ENCODE peak calls at places on chromosomes 7 and 10, in ten cellular contexts. M is esophagus squamous epithelium, R is endodermal cell, G is uterus, S is gastrocnemius medialis, W is hepatocyte, H is ovary, D is H1, A is lung, X is left ventricle myocardium inferior. K is an unnamed sample.
A peak's percentile ranks its signal among the peaks of the same experiment; 100 is the strongest.

GRCh38 chr7:50832744-50833143 is 50.0 kb upstream of the GRB10 start:
- DNase-seq in W (peak; percentile 57), M (no peak), S (no peak), X (no peak), D (no peak), R (no peak), G (no peak), H (no peak), A (no peak), K (no peak)

GRCh38 chr10:101856626-101857025 is 13.0 kb upstream of the KCNIP2 start:
- DNase-seq in A (no peak), M (no peak), X (no peak), W (no peak), G (no peak), D (no peak), S (no peak), R (no peak), H (no peak), K (no peak)

GRCh38 chr7:35519971-35520809 is 174.7 kb downstream of the HERPUD2 start:
- DNase-seq in S (peak; percentile 28), R (peak; percentile 88), D (peak; percentile 81), M (no peak), X (peak; percentile 77), H (peak; percentile 74), W (peak; percentile 90), A (peak; percentile 61), G (peak; percentile 54), K (peak; percentile 8)

GRCh38 chr7:99106869-99107268 is 37.0 kb downstream of the SMURF1 start:
- DNase-seq in W (no peak), R (no peak), S (no peak), X (no peak), D (no peak), G (no peak), M (no peak), H (no peak), A (no peak), K (no peak)

GRCh38 chr10:129972145-129972965 is 8.3 kb upstream of the EBF3 start:
- DNase-seq in D (peak; percentile 67), M (no peak), S (no peak), A (no peak), H (no peak), W (peak; percentile 38), X (no peak), G (no peak), R (peak; percentile 80), K (no peak)

GRCh38 chr10:23694921-23695824 is 256.3 kb downstream of the OTUD1 start:
- DNase-seq in G (no peak), A (no peak), R (peak; percentile 80), X (no peak), S (no peak), M (no peak), W (peak; percentile 39), D (peak; percentile 49), H (no peak), K (no peak)

GRCh38 chr7:45638916-45639315 is 64.7 kb downstream of the ADCY1 start:
- DNase-seq in S (no peak), W (peak; percentile 29), H (no peak), D (no peak), G (no peak), R (no peak), A (no peak), X (no peak), M (no peak), K (no peak)

GRCh38 chr7:99083068-99083651 is 60.7 kb downstream of the SMURF1 start:
- DNase-seq in W (no peak), H (no peak), R (no peak), X (no peak), G (no peak), A (no peak), S (no peak), M (no peak), D (no peak), K (no peak)

GRCh38 chr7:101108330-101108857 is 18.5 kb upstream of the SERPINE1 start:
- DNase-seq in M (no peak), G (peak; percentile 51), H (peak; percentile 81), W (no peak), R (no peak), S (peak; percentile 41), D (no peak), X (peak; percentile 64), A (peak; percentile 39), K (no peak)

GRCh38 chr7:101109368-101109767 is 17.5 kb upstream of the SERPINE1 start:
- DNase-seq in X (no peak), R (no peak), S (no peak), H (no peak), D (no peak), A (no peak), W (no peak), G (no peak), M (no peak), K (no peak)

GRCh38 chr7:101106387-101106786 is 20.5 kb upstream of the SERPINE1 start:
- DNase-seq in G (no peak), R (no peak), M (no peak), W (no peak), D (no peak), X (no peak), A (no peak), H (no peak), S (no peak), K (no peak)

GRCh38 chr7:101111261-101111660 is 15.6 kb upstream of the SERPINE1 start:
- DNase-seq in G (no peak), A (no peak), D (no peak), H (no peak), S (no peak), M (no peak), W (no peak), R (no peak), X (no peak), K (no peak)

DNA sequence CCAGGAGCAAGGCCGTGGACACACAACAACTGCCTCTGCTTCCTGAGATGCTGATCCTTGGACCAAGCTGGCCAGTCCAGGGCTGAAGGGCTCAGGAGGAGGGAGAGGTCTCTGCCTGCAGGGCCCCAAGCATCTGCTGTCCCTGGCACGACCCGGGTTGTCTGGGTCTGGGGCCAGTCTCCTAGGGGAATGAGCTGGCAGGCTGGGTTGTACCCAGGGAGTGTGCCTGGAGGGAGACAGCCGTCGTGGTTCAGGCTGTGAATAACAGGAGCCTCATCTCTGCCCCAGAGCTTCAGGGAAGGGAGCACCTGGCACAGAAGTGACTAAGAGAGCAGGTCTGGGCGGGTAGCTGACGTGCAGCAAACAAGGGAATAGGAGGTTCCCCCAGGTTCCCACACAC is 17.9 kb upstream of the SERPINE1 start:
- DNase-seq in D (no peak), A (no peak), R (no peak), G (no peak), M (no peak), W (no peak), X (no peak), H (no peak), S (no peak), K (no peak)
- H3K27ac ChIP-seq in D (no peak overlapping the region), A (peak overlapping the region; percentile 11), R (no peak overlapping the region), G (no peak overlapping the region), M (peak overlapping the region; percentile 65), W (no peak overlapping the region), X (peak overlapping the region; percentile 65), H (no peak overlapping the region), S (peak overlapping the region; percentile 67), K (no peak overlapping the region)

DNA sequence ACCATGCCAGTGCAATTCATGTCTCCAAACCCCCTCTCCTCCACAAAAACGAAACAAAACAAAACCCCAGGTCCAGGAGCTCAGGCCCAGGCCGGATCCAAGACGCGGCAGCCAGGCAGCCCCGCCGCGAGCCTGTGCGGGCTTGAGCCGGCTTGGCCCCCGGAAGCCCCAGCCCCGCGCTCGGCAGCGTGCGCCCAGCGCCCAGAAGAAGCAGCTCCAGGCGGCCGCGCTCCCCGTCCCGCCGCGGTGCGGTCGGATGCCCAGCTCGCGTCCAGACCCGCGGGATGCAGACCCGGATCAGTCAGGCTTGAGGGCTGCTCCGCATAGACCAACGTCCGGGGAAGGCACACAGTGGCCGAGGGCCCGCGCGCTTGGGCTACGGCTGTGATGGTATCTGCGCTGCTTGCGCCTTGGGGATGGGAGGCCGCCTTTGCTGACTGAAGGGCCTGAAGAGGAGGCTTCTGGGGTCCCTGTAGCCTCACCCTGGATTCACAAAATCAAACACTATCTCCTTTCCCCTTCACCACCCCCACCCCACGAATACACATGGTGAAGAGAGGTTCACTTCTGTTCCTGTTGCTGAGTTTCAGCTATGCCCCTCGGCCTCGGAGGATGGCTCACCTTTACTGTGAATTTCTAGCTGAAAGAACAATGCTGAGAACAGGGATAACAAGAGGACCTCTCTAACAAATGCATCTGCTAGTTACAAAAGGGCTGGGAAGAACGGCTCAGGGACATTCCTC is 79.9 kb upstream of the EN2 start:
- DNase-seq in A (no peak), S (no peak), X (no peak), D (peak; percentile 69), R (peak; percentile 78), G (no peak), M (no peak), W (peak; percentile 68), H (peak; percentile 72), K (no peak)
- H3K27me3 ChIP-seq in A (no peaks in the 10 kb centered on the region), S (peaks cover 100% of the 10 kb centered on the region), X (peaks cover 100% of the 10 kb centered on the region), D (peaks cover 98% of the 10 kb centered on the region), R (peaks cover 99% of the 10 kb centered on the region), G (peaks cover 95% of the 10 kb centered on the region), M (peaks cover 39% of the 10 kb centered on the region), W (peaks cover 99% of the 10 kb centered on the region), H (peaks cover 5% of the 10 kb centered on the region), K (peaks cover 64% of the 10 kb centered on the region)

GRCh38 chr7:2638224-2638991 is 6.6 kb downstream of the TTYH3 start:
- DNase-seq in G (peak; percentile 30), X (peak; percentile 73), W (no peak), H (no peak), D (no peak), M (no peak), A (no peak), S (peak; percentile 48), R (no peak), K (no peak)
- H3K27ac ChIP-seq in G (peak overlapping the region; percentile 0), X (peak overlapping the region; percentile 76), W (peak overlapping the region; percentile 85), H (no peak overlapping the region), D (no peak overlapping the region), M (peak overlapping the region; percentile 67), A (no peak overlapping the region), S (peak overlapping the region; percentile 52), R (peak overlapping the region; percentile 68), K (no peak overlapping the region)

GRCh38 chr7:101166909-101167644 is 1.7 kb upstream of the VGF start:
- DNase-seq in A (no peak), G (no peak), X (no peak), R (peak; percentile 87), S (no peak), D (peak; percentile 73), M (no peak), W (peak; percentile 50), H (no peak), K (no peak)

GRCh38 chr7:101166603-101166908 is 1.2 kb upstream of the VGF start:
- DNase-seq in S (no peak), D (no peak), R (no peak), X (no peak), W (no peak), M (no peak), A (no peak), H (no peak), G (no peak), K (no peak)

GRCh38 chr7:101169110-101169837 is 3.9 kb upstream of the VGF start:
- DNase-seq in G (no peak), M (no peak), X (no peak), D (peak; percentile 53), W (no peak), H (no peak), R (no peak), S (no peak), A (no peak), K (no peak)

GRCh38 chr7:101168412-101169049 is 3.2 kb upstream of the VGF start:
- DNase-seq in S (no peak), G (no peak), D (no peak), A (no peak), X (no peak), W (no peak), M (no peak), R (peak; percentile 58), H (no peak), K (no peak)

GRCh38 chr7:101167645-101168411 is 2.5 kb upstream of the VGF start:
- DNase-seq in R (peak; percentile 47), D (no peak), G (no peak), S (no peak), W (no peak), M (no peak), X (no peak), H (no peak), A (no peak), K (no peak)
- H3K27me3 ChIP-seq in R (peaks cover 96% of the 10 kb centered on the region), D (peaks cover 43% of the 10 kb centered on the region), G (peaks cover 68% of the 10 kb centered on the region), S (peaks cover 95% of the 10 kb centered on the region), W (peaks cover 91% of the 10 kb centered on the region), M (peaks cover 17% of the 10 kb centered on the region), X (peaks cover 100% of the 10 kb centered on the region), H (peaks cover 7% of the 10 kb centered on the region), A (peaks cover 19% of the 10 kb centered on the region), K (peaks cover 88% of the 10 kb centered on the region)

K was measured in effector memory CD4-positive, alpha-beta T cell.